ENCODE peak calls at places on chromosomes 13 and 19, in eight cellular contexts. N, H, A, T, X, D, K and R are unnamed samples.
A peak's percentile ranks its signal among the peaks of the same experiment; 100 is the strongest.

GRCh38 chr19:30689474-30689873 is 317.3 kb downstream of the ZNF536 start:
- DNase-seq in N (no peak), H (no peak), A (no peak), T (no peak), X (no peak), D (no peak), K (no peak), R (no peak)

GRCh38 chr19:51535535-51535934 is 4.1 kb upstream of the SIGLEC6 start:
- DNase-seq in N (no peak), H (no peak), A (no peak), T (no peak), X (no peak), D (no peak), K (no peak), R (no peak)

GRCh38 chr19:10691178-10691881 is 9.9 kb upstream of the QTRT1 start:
- DNase-seq in N (no peak), H (no peak), A (no peak), T (no peak), X (no peak), D (no peak), K (no peak), R (no peak)

GRCh38 chr19:32773126-32773525 is 53.6 kb downstream of the TDRD12 start:
- DNase-seq in N (no peak), H (no peak), A (no peak), T (no peak), X (no peak), D (no peak), K (no peak), R (no peak)

GRCh38 chr19:45667620-45668341 is at the start of gene GIPR:
- DNase-seq in N (no peak), H (no peak), A (no peak), T (peak; percentile 82), X (peak; percentile 38), D (peak; percentile 25), K (no peak), R (no peak)

GRCh38 chr19:51514866-51515481 is 13.4 kb upstream of the SIGLEC12 start:
- DNase-seq in N (peak; percentile 0), H (no peak), A (no peak), T (peak; percentile 31), X (no peak), D (peak; percentile 66), K (no peak), R (peak; percentile 37)

GRCh38 chr19:41431426-41432386 is 4.5 kb upstream of the B3GNT8 start:
- DNase-seq in N (no peak), H (no peak), A (no peak), T (no peak), X (no peak), D (no peak), K (no peak), R (no peak)

GRCh38 chr13:27280841-27281240 is 10.2 kb downstream of the RASL11A start:
- DNase-seq in N (no peak), H (no peak), A (no peak), T (no peak), X (no peak), D (no peak), K (no peak), R (no peak)

GRCh38 chr19:55519461-55520311 is 17.2 kb downstream of the SBK2 start:
- DNase-seq in N (no peak), H (no peak), A (peak; percentile 73), T (no peak), X (no peak), D (peak; percentile 20), K (no peak), R (peak; percentile 45)

GRCh38 chr19:48661746-48662145 is 11.1 kb downstream of the NTN5 start:
- DNase-seq in N (no peak), H (no peak), A (no peak), T (no peak), X (no peak), D (no peak), K (no peak), R (no peak)

GRCh38 chr13:95355491-95355890 is 54.2 kb upstream of the ABCC4 start:
- DNase-seq in N (no peak), H (no peak), A (peak; percentile 33), T (no peak), X (no peak), D (peak; percentile 45), K (no peak), R (no peak)

GRCh38 chr19:33683881-33684549 is 62.3 kb downstream of the CHST8 start:
- DNase-seq in N (no peak), H (no peak), A (no peak), T (peak; percentile 31), X (no peak), D (peak; percentile 48), K (no peak), R (peak; percentile 3)